ENCODE peak calls at places on chromosomes 11 and 22, in four cellular contexts. C, K, U and A are unnamed samples.

GRCh38 chr11:16969010-16970004 is 44.9 kb downstream of the PLEKHA7 start:
- DNase-seq in K (no peak), U (no peak), C (no peak), A (no peak)

GRCh38 chr11:70541176-70541575 is 142.8 kb downstream of the CTTN start:
- DNase-seq in K (no peak), C (no peak), U (no peak), A (no peak)

GRCh38 chr11:67271548-67272284 is 5.4 kb downstream of the GRK2 start:
- DNase-seq in K (no peak), U (no peak), C (no peak), A (no peak)

GRCh38 chr11:67040147-67040546 is 16.5 kb upstream of the RHOD start:
- DNase-seq in K (no peak), C (no peak), U (no peak), A (no peak)

GRCh38 chr11:107713009-107713408 is 1.2 kb upstream of the SLN start:
- DNase-seq in C (no peak), K (no peak), U (no peak), A (no peak)

GRCh38 chr11:71070490-71071455 is 181.6 kb downstream of the SHANK2 start:
- DNase-seq in U (no peak), C (no peak), K (no peak), A (no peak)

GRCh38 chr11:43419460-43419859 is 60.7 kb downstream of the TTC17 start:
- DNase-seq in U (peak), C (peak), K (peak), A (no peak)

GRCh38 chr22:41899992-41900651 is 14.8 kb downstream of the SHISA8 start:
- DNase-seq in U (no peak), C (no peak), K (no peak), A (no peak)

GRCh38 chr22:29156507-29156906 is 49.2 kb upstream of the EMID1 start:
- DNase-seq in C (no peak), K (peak), U (peak), A (peak)

GRCh38 chr11:47184711-47185304 is 1.4 kb downstream of the PACSIN3 start:
- DNase-seq in U (peak), K (no peak), C (no peak), A (no peak)

GRCh38 chr11:77179048-77179447 is 51.0 kb downstream of the MYO7A start:
- DNase-seq in K (no peak), U (no peak), C (no peak), A (no peak)

GRCh38 chr11:84866922-84867321 is 760.2 kb downstream of the DLG2 start:
- DNase-seq in K (no peak), U (no peak), C (no peak), A (no peak)

GRCh38 chr11:36375348-36376314 is 79.5 kb downstream of the PRR5L start:
- DNase-seq in K (peak), C (peak), U (peak), A (peak)

GRCh38 chr11:58830693-58831301 is 13.7 kb downstream of the GLYATL2 start:
- DNase-seq in U (no peak), C (no peak), K (peak), A (no peak)

GRCh38 chr22:50208939-50209892 is 8.4 kb downstream of the SELENOO start:
- DNase-seq in K (no peak), C (no peak), U (no peak), A (no peak)

GRCh38 chr11:845872-846271 is 3.2 kb downstream of the TSPAN4 start:
- DNase-seq in U (no peak), C (no peak), K (peak), A (no peak)

GRCh38 chr11:35919244-35919643 is 24.6 kb upstream of the LDLRAD3 start:
- DNase-seq in C (peak), U (peak), K (no peak), A (no peak)

GRCh38 chr11:2539761-2540520 is 95.1 kb downstream of the KCNQ1 start:
- DNase-seq in U (peak), C (no peak), K (no peak), A (no peak)

GRCh38 chr11:15965562-15966250 is 390.6 kb downstream of the SOX6 start:
- DNase-seq in U (no peak), K (no peak), C (no peak), A (no peak)

DNA sequence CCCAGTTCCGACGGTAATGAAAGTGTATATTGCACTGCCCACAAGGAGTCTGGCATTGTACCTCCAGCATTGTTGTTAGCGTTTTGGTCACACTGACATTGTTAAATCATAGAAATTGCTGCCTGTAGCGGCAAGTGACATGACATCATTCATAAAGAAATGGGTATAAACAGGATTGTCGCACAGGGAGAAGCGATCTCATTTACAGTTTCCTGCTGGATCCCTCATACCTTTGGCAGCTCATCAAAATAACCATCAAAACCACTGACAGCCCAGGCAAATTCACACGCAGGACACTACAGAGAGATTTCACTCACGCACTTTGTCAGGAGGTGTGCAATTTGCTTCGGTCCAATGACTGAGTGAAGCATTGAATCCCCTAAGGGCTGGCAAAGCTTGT is 3.5 kb downstream of the HTR3B start:
- DNase-seq in U (no peak), C (no peak), K (no peak), A (no peak)
- TF ChIP-seq EZH2 in U (no peak), C (no peak), K (no peak), A (no peak)

DNA sequence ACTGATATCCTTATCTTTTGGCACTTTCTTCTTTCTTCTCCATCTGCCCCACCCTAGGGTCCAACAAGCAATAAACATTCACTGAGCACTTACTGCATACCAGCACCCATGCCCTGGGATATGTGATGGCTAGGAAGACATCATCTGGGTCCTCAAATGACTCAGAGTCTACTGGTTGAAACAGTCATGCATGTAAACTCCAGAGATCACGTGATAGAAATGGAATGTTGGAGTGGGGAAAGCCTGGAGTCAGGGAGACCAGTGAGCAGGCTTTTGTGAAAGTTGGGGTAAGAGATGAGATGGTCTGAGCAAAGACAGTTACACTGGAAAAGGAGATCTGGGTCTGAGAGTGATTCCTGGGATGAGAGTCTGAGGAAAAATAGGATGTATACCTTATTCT is 724.9 kb upstream of the TENM4 start:
- DNase-seq in C (peak), K (peak), U (no peak), A (no peak)
- TF ChIP-seq EZH2 in C (no peak), K (no peak), U (no peak), A (no peak)

GRCh38 chr11:8261316-8261715 is 2.4 kb downstream of the LMO1 start:
- DNase-seq in U (no peak), C (no peak), K (no peak), A (no peak)

GRCh38 chr11:8263769-8264410 is at the start of gene LMO1:
- DNase-seq in C (peak), U (peak), K (peak), A (peak)

GRCh38 chr11:8263109-8263768 is 439 bp downstream of the LMO1 start:
- DNase-seq in U (peak), C (peak), K (peak), A (peak)

GRCh38 chr11:8261921-8262551 is 1.6 kb downstream of the LMO1 start:
- DNase-seq in U (no peak), C (no peak), K (no peak), A (no peak)

DNA sequence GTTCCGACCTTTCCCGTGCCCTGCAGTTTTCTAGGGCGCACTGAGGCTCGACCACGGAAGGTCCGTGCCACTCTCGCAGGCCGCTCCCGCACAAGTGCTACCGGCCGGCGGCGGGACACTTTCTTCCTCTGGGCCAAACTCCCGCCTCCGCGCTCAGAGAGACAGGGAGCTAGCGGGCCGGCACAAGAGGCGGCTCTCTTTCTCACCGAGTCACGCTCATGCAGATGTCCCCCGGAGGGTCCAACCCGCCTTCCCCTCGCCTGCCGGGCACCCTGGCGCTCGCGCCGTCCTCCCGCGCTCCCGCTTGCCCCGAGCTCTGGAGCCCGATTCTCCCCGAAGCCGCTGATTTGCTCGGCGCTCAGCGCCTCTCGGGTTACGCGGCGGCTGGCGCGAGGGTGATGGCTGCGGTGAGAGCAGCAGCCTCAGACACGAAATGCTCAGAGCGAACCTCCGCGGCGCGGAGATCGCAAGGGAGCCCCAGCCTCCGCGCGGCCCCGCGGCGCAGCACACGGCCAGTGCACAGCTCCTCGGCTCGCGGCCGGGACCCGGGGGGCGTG is 1.0 kb downstream of the LMO1 start:
- DNase-seq in U (peak), K (peak), C (peak), A (no peak)
- TF ChIP-seq EZH2 in U (peak), K (peak), C (peak), A (peak)

GRCh38 chr22:45977551-45978274 is 751 bp upstream of the WNT7B start:
- DNase-seq in C (no peak), U (peak), K (peak), A (peak)
- TF ChIP-seq EZH2 in C (peak), U (peak), K (peak), A (peak)

GRCh38 chr11:61683116-61683515 is 2.9 kb downstream of the DAGLA start:
- DNase-seq in C (no peak), U (no peak), K (no peak), A (no peak)
- TF ChIP-seq EZH2 in C (no peak), U (no peak), K (no peak), A (no peak)

GRCh38 chr11:110711448-110711775 is 825 bp downstream of the ARHGAP20 start:
- DNase-seq in K (no peak), C (no peak), U (no peak), A (no peak)

GRCh38 chr11:110712643-110713468 is 619 bp upstream of the ARHGAP20 start:
- DNase-seq in K (peak), U (peak), C (peak), A (no peak)

GRCh38 chr11:110713469-110713776 is 1.2 kb upstream of the ARHGAP20 start:
- DNase-seq in K (no peak), U (no peak), C (no peak), A (no peak)

GRCh38 chr11:110710520-110711381 is 1.5 kb downstream of the ARHGAP20 start:
- DNase-seq in K (peak), U (peak), C (peak), A (peak)

GRCh38 chr11:110711776-110712642 is at the start of gene ARHGAP20:
- DNase-seq in U (peak), K (peak), C (peak), A (peak)
- TF ChIP-seq EZH2 in U (peak), K (no peak), C (no peak), A (no peak)

DNA sequence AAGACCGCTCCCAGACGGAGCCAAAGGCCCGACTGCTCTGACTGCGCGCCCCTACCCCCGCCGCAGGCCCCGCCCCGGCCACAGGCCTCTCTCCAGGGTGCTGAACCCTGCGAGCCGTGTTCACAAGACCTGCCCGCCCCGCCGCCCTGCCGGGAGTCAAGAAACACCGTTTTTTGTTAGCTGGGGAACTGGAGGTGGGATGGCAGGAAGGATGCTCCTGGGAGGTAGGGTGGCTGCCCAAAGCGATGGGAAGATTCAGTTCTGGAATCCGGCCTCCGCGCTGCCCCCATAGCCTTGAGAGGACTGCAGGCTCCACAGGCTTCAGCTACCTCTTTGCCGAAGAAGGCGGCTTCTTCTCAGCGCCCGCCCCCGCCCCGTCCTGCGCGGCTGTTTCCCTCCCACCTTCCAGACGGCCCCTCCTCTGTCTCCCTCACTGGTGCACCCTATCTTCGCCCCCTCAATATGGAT is 2.7 kb upstream of the PDE2A start:
- DNase-seq in C (peak), K (peak), U (peak), A (peak)
- TF ChIP-seq EZH2 in C (peak), K (no peak), U (peak), A (no peak)